ENCODE peak calls at places on chromosome X, in four cellular contexts. L, M, K and Q are unnamed samples.

GRCh38 chrX:16023790-16024734 is 99.3 kb upstream of the GRPR start:
- DNase-seq in M (peak), L (no peak), K (peak), Q (peak)

GRCh38 chrX:71533850-71534515 is 1.1 kb downstream of the OGT start:
- DNase-seq in L (peak), M (no peak), K (peak), Q (no peak)

GRCh38 chrX:124347242-124347641 is 879 bp downstream of the SH2D1A start:
- DNase-seq in K (no peak), L (no peak), M (no peak), Q (no peak)

GRCh38 chrX:134026732-134027311 is 41.4 kb upstream of the GPC3 start:
- DNase-seq in L (peak), K (peak), M (no peak), Q (peak)

GRCh38 chrX:38664285-38664684 is 102.9 kb downstream of the TSPAN7 start:
- DNase-seq in K (peak), L (peak), M (no peak), Q (peak)

GRCh38 chrX:22171287-22172060 is 101.2 kb upstream of the CBLL2 start:
- DNase-seq in L (no peak), K (no peak), M (no peak), Q (no peak)

GRCh38 chrX:4379071-4379470 is 665.6 kb upstream of the PRKX start:
- DNase-seq in L (no peak), K (no peak), M (no peak), Q (no peak)

GRCh38 chrX:46610070-46610658 is 36.6 kb downstream of the CHST7 start:
- DNase-seq in L (no peak), K (no peak), M (no peak), Q (no peak)

GRCh38 chrX:44456685-44457084 is 86.0 kb downstream of the FUNDC1 start:
- DNase-seq in K (no peak), L (no peak), M (no peak), Q (no peak)

GRCh38 chrX:65195621-65196020 is 219.4 kb upstream of the ZC4H2 start:
- DNase-seq in L (no peak), M (no peak), K (peak), Q (no peak)
- TF ChIP-seq REST in L (no peak), M (no peak), K (no peak), Q (no peak)

GRCh38 chrX:150692837-150693781 is at the start of gene MTMR1:
- DNase-seq in M (no peak), K (no peak), L (peak), Q (no peak)
- TF ChIP-seq ATF3 in M (no peak), K (no peak), L (no peak), Q (no peak)

DNA sequence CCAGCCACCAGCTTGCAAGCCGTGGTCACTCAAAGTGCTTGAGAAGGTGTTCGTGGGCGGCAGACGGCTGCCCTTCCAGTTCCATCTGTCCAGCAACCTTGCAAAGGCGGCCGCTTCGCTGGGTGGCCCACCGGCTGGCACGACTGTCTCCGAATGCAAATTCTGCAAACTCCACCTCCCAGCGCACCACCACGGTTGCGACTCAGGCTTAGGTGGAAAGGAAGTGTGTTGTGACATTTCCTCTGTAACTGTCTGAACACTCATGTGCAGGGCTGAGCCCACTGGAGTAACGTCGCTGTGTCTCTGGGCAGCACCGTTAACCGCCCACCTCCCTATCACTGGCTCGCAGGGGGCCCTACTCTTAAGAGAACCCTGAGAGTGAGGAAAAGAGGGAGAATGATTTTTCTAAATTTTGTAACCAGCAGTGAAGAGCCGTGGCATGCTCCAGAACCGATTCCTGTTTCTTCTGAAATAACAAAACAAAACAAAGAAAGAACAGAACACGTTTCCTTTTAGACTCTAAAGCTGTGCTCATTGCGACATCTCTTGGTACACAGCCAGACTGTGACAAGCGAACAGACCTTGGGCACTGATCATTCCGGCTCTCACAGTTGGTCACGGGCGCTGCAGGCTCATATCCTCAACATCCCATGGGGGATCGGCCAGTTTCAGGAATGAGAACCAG is at the start of gene P2RY8:
- DNase-seq in L (no peak), K (peak), M (peak), Q (no peak)
- TF ChIP-seq REST in L (no peak), K (no peak), M (no peak), Q (no peak)

GRCh38 chrX:135984220-135984619 is 1.0 kb upstream of the SLC9A6 start:
- DNase-seq in L (no peak), M (no peak), K (no peak), Q (no peak)

GRCh38 chrX:135985123-135985973 is at the start of gene SLC9A6:
- DNase-seq in L (peak), K (peak), M (no peak), Q (no peak)

GRCh38 chrX:135982860-135983259 is 2.4 kb upstream of the SLC9A6 start:
- DNase-seq in M (no peak), K (no peak), L (no peak), Q (no peak)

GRCh38 chrX:135988245-135988644 is 3.0 kb downstream of the SLC9A6 start:
- DNase-seq in M (no peak), L (no peak), K (no peak), Q (no peak)

DNA sequence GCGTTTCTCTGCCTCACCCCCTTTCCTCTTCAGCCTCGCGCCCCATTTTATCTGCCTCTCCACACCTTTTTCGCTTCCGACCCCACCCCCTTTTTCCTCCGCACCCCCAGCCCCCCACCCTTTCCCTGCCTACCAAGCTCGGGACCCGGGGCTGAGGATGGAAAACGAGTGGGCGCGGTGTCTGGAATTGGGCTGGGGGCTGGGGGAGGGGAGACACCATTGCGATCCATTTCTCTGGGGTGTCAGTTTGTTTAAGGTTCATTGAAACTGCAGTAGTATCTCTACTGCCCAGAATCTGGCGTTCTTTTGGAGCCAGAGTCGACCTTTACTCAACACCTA is 708 bp downstream of the SLC9A6 start:
- DNase-seq in M (no peak), K (no peak), L (peak), Q (no peak)
- TF ChIP-seq ATF3 in M (no peak), K (no peak), L (no peak), Q (no peak)